ENCODE peak calls at places on chromosome 18, in eight cellular contexts. R is IMR-90; F is astrocyte of the spinal cord; U is DND-41; C is nephron progenitor cell; E is fibroblast of lung; W is CD8-positive, alpha-beta T cell; S is lung. I is an unnamed sample.

GRCh38 chr18:32445846-32446245 is 24.8 kb downstream of the GAREM1 start:
- DNase-seq in R (no peak), F (no peak), U (no peak), C (no peak), E (no peak), W (no peak), S (no peak), I (no peak)

GRCh38 chr18:50817898-50818250 is 1.9 kb downstream of the MRO start:
- DNase-seq in R (peak), F (peak), U (no peak), C (no peak), E (peak), W (no peak), S (no peak), I (no peak)

GRCh38 chr18:2570772-2571199 is 519 bp downstream of the METTL4 start:
- DNase-seq in R (peak), F (peak), U (peak), C (peak), E (peak), W (no peak), S (peak), I (peak)

GRCh38 chr18:76959605-76960004 is 137.2 kb downstream of the ZNF236 start:
- DNase-seq in R (no peak), F (no peak), U (no peak), C (no peak), E (no peak), W (no peak), S (no peak), I (no peak)

GRCh38 chr18:6088432-6088831 is 193.1 kb upstream of the TMEM200C start:
- DNase-seq in R (no peak), F (no peak), U (no peak), C (no peak), E (no peak), W (no peak), S (no peak), I (no peak)

GRCh38 chr18:48376406-48376805 is 32.8 kb downstream of the ZBTB7C start:
- DNase-seq in R (no peak), F (no peak), U (no peak), C (peak), E (no peak), W (no peak), S (no peak), I (no peak)

GRCh38 chr18:11826836-11827235 is 24.4 kb upstream of the CHMP1B start:
- DNase-seq in R (no peak), F (no peak), U (no peak), C (no peak), E (no peak), W (no peak), S (no peak), I (no peak)

GRCh38 chr18:13584826-13585225 is 141.5 kb downstream of the FAM210A start:
- DNase-seq in R (no peak), F (no peak), U (no peak), C (no peak), E (no peak), W (no peak), S (no peak), I (no peak)

GRCh38 chr18:68735498-68736343 is 20.8 kb upstream of the TMX3 start:
- DNase-seq in R (peak), F (peak), U (no peak), C (no peak), E (peak), W (no peak), S (no peak), I (no peak)

GRCh38 chr18:57221084-57221483 is 74.2 kb downstream of the BOD1L2 start:
- DNase-seq in R (no peak), F (no peak), U (no peak), C (no peak), E (no peak), W (no peak), S (no peak), I (no peak)
- TF ChIP-seq CTCF in R (no peak), F (no peak), U (no peak), C (no peak), E (no peak), W (no peak), S (no peak), I (no peak)

DNA sequence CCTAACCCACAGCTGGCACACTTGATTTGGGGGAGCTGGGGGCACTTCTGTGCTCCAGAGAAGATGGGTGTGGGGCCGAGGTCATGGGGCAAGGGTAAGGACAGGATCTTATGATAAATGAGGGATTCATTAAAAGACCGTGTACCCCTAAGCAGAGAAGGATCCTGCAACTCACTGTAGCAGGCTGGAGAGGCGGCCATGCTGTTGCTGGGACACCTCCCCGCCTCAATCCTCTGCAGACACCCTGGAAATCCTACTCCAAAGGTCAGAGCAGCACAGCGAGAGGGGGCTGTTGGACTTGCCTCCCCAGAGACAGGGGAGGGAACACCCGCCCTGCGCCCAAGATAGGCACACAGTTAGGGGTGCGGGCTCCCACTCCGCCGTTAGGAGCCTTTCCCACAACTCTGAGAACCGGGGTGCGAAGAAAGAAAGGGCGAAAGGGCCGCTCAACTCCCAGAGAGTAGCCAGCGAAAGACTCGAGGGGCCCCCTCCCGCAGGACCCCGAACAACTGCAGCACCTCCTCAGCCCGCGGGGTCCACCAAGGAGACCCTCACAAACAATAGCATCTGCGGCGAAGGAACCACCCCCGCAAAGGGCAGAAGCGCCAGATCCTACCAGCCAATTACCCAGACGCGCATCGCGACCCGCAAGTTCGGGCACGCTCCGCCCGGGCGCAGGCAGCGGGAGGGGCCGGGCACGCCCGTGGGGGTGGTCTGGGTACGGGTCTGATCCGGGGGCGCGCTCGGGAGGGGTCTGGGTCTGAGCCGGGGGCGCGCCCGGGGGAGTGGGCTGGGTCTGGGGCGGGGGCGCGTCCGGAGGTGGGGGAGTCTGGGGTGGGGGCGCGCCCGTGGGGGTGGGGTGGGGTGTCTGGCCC is 1.3 kb downstream of the PARD6G start:
- DNase-seq in R (no peak), F (no peak), U (no peak), C (peak), E (peak), W (no peak), S (peak), I (peak)
- TF ChIP-seq CTCF in R (no peak), F (no peak), U (no peak), C (no peak), E (no peak), W (no peak), S (no peak), I (no peak)

GRCh38 chr18:21805771-21806366 is 65.3 kb downstream of the MIB1 start:
- DNase-seq in R (no peak), F (no peak), U (no peak), C (no peak), E (no peak), W (no peak), S (no peak), I (no peak)
- TF ChIP-seq CTCF in R (no peak), F (no peak), U (no peak), C (no peak), E (no peak), W (no peak), S (no peak), I (no peak)

GRCh38 chr18:37567061-37567993 is 1.7 kb upstream of the CELF4 start:
- DNase-seq in R (no peak), F (no peak), U (no peak), C (peak), E (no peak), W (no peak), S (no peak), I (no peak)

GRCh38 chr18:37570336-37570930 is 4.8 kb upstream of the CELF4 start:
- DNase-seq in R (no peak), F (no peak), U (no peak), C (no peak), E (no peak), W (no peak), S (no peak), I (no peak)

GRCh38 chr18:37566479-37567060 is 972 bp upstream of the CELF4 start:
- DNase-seq in R (no peak), F (no peak), U (no peak), C (peak), E (no peak), W (no peak), S (no peak), I (no peak)

GRCh38 chr18:37567994-37568359 is 2.4 kb upstream of the CELF4 start:
- DNase-seq in R (no peak), F (no peak), U (no peak), C (no peak), E (no peak), W (no peak), S (no peak), I (no peak)

GRCh38 chr18:37568671-37569070 is 3.1 kb upstream of the CELF4 start:
- DNase-seq in R (no peak), F (no peak), U (no peak), C (no peak), E (no peak), W (no peak), S (no peak), I (no peak)
- TF ChIP-seq CTCF in R (no peak), F (no peak), U (no peak), C (no peak), E (no peak), W (no peak), S (no peak), I (no peak)

GRCh38 chr18:59055345-59056032 is 84.2 kb upstream of the SEC11C start:
- DNase-seq in R (no peak), F (no peak), U (no peak), C (no peak), E (no peak), W (no peak), S (no peak), I (no peak)
- TF ChIP-seq CTCF in R (peak), F (peak), U (no peak), C (no peak), E (no peak), W (no peak), S (no peak), I (no peak)

I was measured in breast epithelium.